ENCODE peak calls at places on chromosomes 3 and 15, in five cellular contexts. A, P, F, T and N are unnamed samples.

GRCh38 chr3:54733079-54733478 is 194.8 kb downstream of the LRTM1 start:
- DNase-seq in A (no peak), F (no peak), T (no peak), P (no peak), N (no peak)

GRCh38 chr15:48924528-48925393 is 39.0 kb downstream of the SHC4 start:
- DNase-seq in A (no peak), P (peak; percentile 12), T (no peak), F (no peak), N (no peak)

GRCh38 chr3:171614318-171614967 is 154.2 kb upstream of the TNIK start:
- DNase-seq in T (no peak), A (peak; percentile 29), F (peak; percentile 6), P (peak; percentile 41), N (no peak)

GRCh38 chr15:63374686-63375520 is 6.7 kb downstream of the CA12 start:
- DNase-seq in P (peak; percentile 80), T (peak; percentile 24), F (peak; percentile 83), A (no peak), N (peak; percentile 36)

GRCh38 chr3:130242850-130243569 is 102.5 kb upstream of the COL6A5 start:
- DNase-seq in A (no peak), P (peak; percentile 10), T (no peak), F (peak; percentile 4), N (no peak)

GRCh38 chr15:97585408-97585807 is 375.1 kb upstream of the ARRDC4 start:
- DNase-seq in T (no peak), P (no peak), F (no peak), A (no peak), N (no peak)

GRCh38 chr3:153210116-153210515 is 48.1 kb downstream of the RAP2B start:
- DNase-seq in P (peak; percentile 37), F (peak; percentile 58), A (no peak), T (no peak), N (peak; percentile 9)

GRCh38 chr3:9035473-9035872 is 72.2 kb upstream of the RAD18 start:
- DNase-seq in F (no peak), A (no peak), T (no peak), P (no peak), N (no peak)

GRCh38 chr3:12773030-12773723 is 14.1 kb upstream of the TMEM40 start:
- DNase-seq in T (no peak), F (no peak), P (no peak), A (no peak), N (no peak)

GRCh38 chr15:91268510-91268909 is 168.5 kb downstream of the SV2B start:
- DNase-seq in P (no peak), F (peak; percentile 46), A (no peak), T (no peak), N (no peak)

GRCh38 chr15:71651750-71652186 is 158.6 kb upstream of the NR2E3 start:
- DNase-seq in F (peak; percentile 54), T (no peak), P (peak; percentile 86), A (no peak), N (peak; percentile 16)

DNA sequence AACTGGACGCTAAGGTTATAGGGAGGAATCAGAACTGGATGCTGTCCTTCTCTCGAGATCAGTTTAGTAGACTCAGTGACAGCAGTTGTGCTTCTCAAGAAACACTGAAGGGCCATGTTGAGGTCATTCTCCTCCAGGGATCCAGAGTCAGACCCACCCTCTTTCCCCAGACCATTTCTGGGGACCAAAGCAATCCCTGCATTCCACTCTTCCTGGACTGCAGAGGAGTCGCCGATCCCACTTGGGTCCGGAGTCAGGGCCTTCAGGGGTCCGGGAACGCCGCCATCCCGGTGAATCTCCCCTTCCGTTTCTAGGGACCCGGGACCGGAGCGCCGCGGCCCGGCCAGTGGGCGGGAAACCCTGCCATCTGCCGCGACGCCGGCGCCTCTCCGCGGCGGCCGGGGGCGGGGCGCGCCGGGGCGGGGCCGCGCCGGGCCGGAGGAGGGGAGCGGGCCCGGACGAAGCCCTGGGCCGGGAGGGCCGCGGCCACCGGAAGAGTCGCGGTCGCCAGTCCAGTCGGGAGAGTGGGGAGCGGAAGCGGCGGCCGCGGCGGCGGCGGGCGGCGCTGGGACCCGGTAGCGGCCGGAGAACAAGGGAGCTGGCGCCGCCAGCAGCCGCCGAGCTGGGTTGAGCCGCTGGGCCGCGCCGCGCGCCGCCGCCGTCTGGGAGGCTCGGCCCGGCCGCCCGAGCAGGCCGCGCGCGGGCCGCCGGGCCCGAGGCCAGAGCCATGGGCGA is at the start of gene DVL3:
- DNase-seq in P (peak; percentile 52), A (peak; percentile 96), T (peak; percentile 63), F (peak; percentile 78), N (peak; percentile 79)
- TF ChIP-seq POLR2A in P (peak; percentile 59), A (no peak), T (peak; percentile 61), F (peak; percentile 23), N (peak; percentile 62)

GRCh38 chr15:40763801-40764765 is at the start of gene GCHFR:
- DNase-seq in T (peak; percentile 78), A (peak; percentile 95), F (peak; percentile 80), P (peak; percentile 47), N (no peak)
- TF ChIP-seq POLR2A in T (no peak), A (peak; percentile 48), F (peak; percentile 76), P (no peak), N (no peak)

GRCh38 chr3:15634671-15635661 is 33.4 kb downstream of the BTD start:
- DNase-seq in P (peak; percentile 66), F (no peak), T (peak; percentile 65), A (no peak), N (no peak)

GRCh38 chr3:15638891-15639262 is 37.3 kb downstream of the BTD start:
- DNase-seq in P (no peak), A (no peak), F (no peak), T (no peak), N (no peak)

GRCh38 chr3:15638193-15638890 is 36.8 kb downstream of the BTD start:
- DNase-seq in F (no peak), A (no peak), P (peak; percentile 57), T (no peak), N (no peak)

GRCh38 chr3:15636028-15636709 is 34.6 kb downstream of the BTD start:
- DNase-seq in P (peak; percentile 96), T (peak; percentile 62), F (peak; percentile 65), A (no peak), N (peak; percentile 52)

DNA sequence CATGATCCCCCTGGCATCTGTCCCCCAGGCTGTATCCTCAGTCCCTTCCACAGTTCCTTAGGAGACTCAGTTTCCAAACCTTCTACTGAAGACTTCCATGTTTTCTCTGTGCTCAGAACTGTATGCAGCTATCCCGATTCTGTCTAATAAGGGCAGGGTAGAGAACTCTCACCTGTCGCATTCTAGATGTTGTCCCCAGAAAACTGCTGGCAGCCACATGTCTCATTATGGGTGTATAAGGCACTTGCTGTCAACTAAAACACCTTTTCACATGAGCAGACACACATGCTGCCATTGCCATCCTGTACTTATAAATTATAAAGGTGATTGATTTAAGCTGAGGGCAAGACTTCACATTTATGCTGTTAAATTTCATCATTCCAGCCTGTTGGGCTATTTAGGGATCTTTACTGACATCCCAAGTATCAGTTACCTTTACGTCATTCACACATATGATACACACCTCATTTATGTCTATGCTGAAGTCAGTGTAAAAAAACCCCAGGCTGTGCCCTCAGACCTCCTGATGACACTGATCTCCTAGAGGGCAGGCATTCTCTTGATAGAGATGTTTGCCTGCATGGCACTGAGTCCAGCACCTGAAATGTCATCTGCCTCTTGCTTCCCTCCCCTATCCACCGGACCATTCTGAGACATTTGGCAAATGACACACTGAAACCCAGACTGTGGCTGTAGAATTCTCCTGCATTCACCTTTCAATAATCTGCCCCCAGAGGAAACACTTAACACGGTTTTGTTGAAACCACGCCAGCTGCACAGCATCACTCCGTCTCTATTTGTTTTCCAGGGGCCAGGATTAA is 35.8 kb downstream of the BTD start:
- DNase-seq in T (no peak), P (no peak), A (no peak), F (no peak), N (no peak)
- TF ChIP-seq POLR2A in T (no peak), P (no peak), A (no peak), F (no peak), N (no peak)

DNA sequence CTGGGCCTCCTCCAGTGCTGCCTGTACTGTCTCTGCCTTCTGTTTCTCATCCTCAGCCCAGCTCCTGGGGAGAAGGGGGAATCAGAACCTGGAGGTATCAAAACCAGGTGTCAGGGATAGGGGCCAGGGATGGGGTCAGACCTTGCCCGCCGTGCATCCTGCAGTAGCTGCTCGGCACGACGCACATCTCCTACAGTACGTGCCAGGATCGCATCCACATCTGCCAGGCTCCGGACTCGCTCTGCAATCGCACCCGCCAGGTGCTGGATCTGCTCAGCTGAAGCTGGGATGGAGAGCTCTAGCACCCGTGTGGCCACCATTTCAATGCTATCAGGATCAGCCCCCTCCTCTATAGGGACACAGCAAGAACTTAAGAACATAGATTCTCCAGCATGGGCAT is 1.4 kb upstream of the USP19 start:
- DNase-seq in T (no peak), A (no peak), F (no peak), P (no peak), N (no peak)
- TF ChIP-seq POLR2A in T (no peak), A (no peak), F (no peak), P (no peak), N (no peak)